ENCODE peak calls at places on chromosomes 11 and 22, in eight cellular contexts. B is CD8-positive, alpha-beta memory T cell; J is body of pancreas; N is transverse colon; S is pancreas; D is DND-41; Q is adipocyte; L is stomach. V is an unnamed sample. For H3K9me3, the result is how much of the 10 kb centered on the place peaks cover.

GRCh38 chr11:73759520-73760065 is 1.3 kb downstream of the RAB6A start:
- DNase-seq in J (no peak), L (no peak), Q (peak), N (no peak), D (no peak), B (no peak), S (no peak), V (peak)

GRCh38 chr11:115745545-115746265 is 241.5 kb upstream of the CADM1 start:
- DNase-seq in D (no peak), J (no peak), B (no peak), N (no peak), S (no peak), Q (no peak), L (no peak), V (no peak)

GRCh38 chr11:83285131-83285770 is 916 bp downstream of the CCDC90B start:
- DNase-seq in N (no peak), S (no peak), D (no peak), J (no peak), B (no peak), Q (no peak), L (no peak), V (no peak)

GRCh38 chr22:41883400-41883799 is 31.5 kb downstream of the SHISA8 start:
- DNase-seq in J (no peak), S (no peak), B (no peak), N (no peak), Q (no peak), L (no peak), D (no peak), V (no peak)

GRCh38 chr22:50136431-50137047 is 34.0 kb upstream of the PANX2 start:
- DNase-seq in N (no peak), D (no peak), S (no peak), Q (no peak), B (no peak), L (no peak), J (no peak), V (no peak)

GRCh38 chr11:130992788-130993187 is 76.5 kb upstream of the SNX19 start:
- DNase-seq in D (no peak), B (no peak), J (no peak), L (no peak), S (no peak), N (no peak), Q (no peak), V (no peak)

GRCh38 chr11:134514354-134514951 is 102.4 kb upstream of the B3GAT1 start:
- DNase-seq in N (no peak), B (no peak), S (no peak), L (peak), D (no peak), Q (no peak), J (peak), V (no peak)

GRCh38 chr11:17738350-17739207 is 4.0 kb downstream of the KCNC1 start:
- DNase-seq in D (no peak), Q (no peak), S (no peak), N (no peak), J (no peak), L (no peak), B (no peak), V (no peak)

GRCh38 chr22:30989473-30989872 is 20.4 kb downstream of the TUG1 start:
- DNase-seq in S (no peak), B (no peak), J (no peak), L (no peak), Q (no peak), N (no peak), D (no peak), V (no peak)

GRCh38 chr11:20707876-20708275 is 38.5 kb downstream of the NELL1 start:
- DNase-seq in J (no peak), L (no peak), S (no peak), N (no peak), D (no peak), Q (no peak), B (no peak), V (no peak)

GRCh38 chr11:3359092-3359824 is 19.7 kb downstream of the ZNF195 start:
- DNase-seq in D (no peak), Q (no peak), J (no peak), B (no peak), N (no peak), L (no peak), S (no peak), V (no peak)
- H3K4me3 ChIP-seq in D (no peak), Q (peak), J (no peak), B (no peak), N (no peak), L (no peak), S (no peak), V (no peak)

GRCh38 chr11:71070490-71071455 is 181.6 kb downstream of the SHANK2 start:
- DNase-seq in L (no peak), B (no peak), D (no peak), J (no peak), N (no peak), S (no peak), Q (no peak), V (no peak)
- H3K9me3 ChIP-seq in L (under half), B (under half), D (under half), J (under half), N (under half), S (under half), Q (under half), V (under half)

GRCh38 chr11:64874308-64874707 is 4.1 kb downstream of the EHD1 start:
- DNase-seq in N (peak), J (no peak), B (peak), S (no peak), D (no peak), L (no peak), Q (no peak), V (no peak)

GRCh38 chr11:64876835-64877341 is 1.5 kb downstream of the EHD1 start:
- DNase-seq in Q (peak), N (peak), L (peak), S (no peak), D (no peak), B (no peak), J (peak), V (peak)

GRCh38 chr11:64874841-64875240 is 3.6 kb downstream of the EHD1 start:
- DNase-seq in L (no peak), Q (no peak), B (no peak), J (no peak), D (no peak), N (no peak), S (no peak), V (no peak)

GRCh38 chr11:64876226-64876750 is 2.1 kb downstream of the EHD1 start:
- DNase-seq in L (no peak), N (no peak), J (no peak), Q (no peak), S (no peak), D (no peak), B (no peak), V (peak)

DNA sequence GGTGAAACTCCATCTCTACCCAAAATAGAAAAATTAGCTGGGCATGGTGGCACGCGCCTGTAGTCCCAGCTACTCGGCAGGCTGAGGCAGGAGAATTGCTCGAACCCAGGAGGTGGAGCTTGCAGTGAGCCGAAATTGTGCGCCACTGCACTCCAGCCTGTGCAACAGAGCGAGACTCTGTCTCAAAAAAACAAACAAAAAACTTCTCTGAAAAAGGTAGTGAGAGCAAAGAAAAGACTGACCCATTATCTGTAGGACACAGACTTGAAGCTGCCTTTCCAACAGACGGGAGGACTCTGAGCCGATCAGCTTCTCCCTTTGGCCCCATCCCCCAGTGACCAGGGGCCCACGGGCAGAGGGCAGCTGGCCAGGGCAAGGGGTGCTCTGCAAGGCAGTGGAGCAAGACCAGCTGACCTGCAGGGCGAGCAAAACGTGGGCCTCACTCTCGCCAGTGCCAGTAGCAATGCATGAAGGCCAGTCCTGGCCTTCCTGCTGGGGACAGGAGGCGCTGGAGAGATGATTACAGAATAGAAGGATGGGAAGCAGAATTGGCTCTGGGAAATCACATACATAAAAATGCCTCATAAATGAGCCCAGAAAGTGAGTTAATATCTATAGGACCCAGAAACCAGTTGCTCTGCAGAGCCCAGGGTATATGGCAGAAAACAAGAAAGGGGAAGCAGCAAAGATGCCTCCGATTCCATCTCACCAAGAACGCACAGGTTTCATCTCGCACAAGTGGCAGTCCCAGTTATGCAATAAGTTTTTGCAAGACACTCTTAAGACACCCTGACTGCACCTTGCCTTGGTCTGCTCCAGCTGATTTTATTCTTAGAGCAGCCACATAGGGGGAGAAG is 2.8 kb downstream of the EHD1 start:
- DNase-seq in J (no peak), N (no peak), L (no peak), S (no peak), D (no peak), B (no peak), Q (no peak), V (peak)
- H3K4me3 ChIP-seq in J (no peak), N (no peak), L (peak), S (no peak), D (no peak), B (peak), Q (peak), V (peak)

DNA sequence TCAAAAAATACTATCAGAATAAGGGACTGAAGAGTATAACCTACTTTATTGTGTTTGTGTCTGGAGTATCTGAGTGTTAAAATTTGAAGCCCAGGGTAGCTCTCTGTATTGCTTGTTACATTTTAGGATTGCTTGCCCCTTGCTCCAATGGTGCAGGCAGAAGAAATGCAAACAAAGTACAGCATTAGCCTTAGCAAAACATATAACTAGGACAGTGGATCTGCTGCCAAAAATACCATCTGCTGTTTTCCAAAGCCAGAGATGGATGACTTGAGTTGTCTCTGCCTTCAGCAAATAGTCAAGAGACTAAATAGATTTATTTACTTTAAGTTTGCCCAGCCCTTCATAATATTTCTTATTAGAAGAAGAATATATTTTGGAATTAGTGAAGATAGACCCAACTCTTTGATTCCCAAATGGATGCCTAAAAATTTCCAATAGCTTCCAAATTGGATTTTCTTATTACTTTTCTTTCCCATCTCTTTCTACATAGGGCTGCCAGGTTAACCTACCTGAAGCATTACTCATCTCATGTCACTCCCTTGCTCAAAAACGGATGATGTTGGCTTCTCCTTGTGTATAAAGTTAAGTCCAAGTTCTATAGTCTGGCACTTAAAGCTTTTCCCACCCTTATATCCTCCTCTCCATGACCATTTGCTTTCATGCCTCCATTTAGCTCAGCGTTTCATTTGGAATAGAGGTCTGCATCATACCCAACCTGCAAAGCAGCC is 66.3 kb downstream of the LDLRAD3 start:
- DNase-seq in S (no peak), D (no peak), B (no peak), J (no peak), N (no peak), L (no peak), Q (peak), V (peak)
- H3K9me3 ChIP-seq in S (under half), D (under half), B (under half), J (under half), N (under half), L (under half), Q (under half), V (under half)

GRCh38 chr11:47409440-47410403 is 1.3 kb downstream of the SLC39A13 start:
- DNase-seq in L (no peak), S (peak), N (no peak), J (no peak), B (no peak), D (no peak), Q (peak), V (peak)
- H3K4me3 ChIP-seq in L (peak), S (peak), N (no peak), J (peak), B (peak), D (peak), Q (peak), V (peak)

GRCh38 chr11:55669376-55669775 is 7.4 kb downstream of the OR4C6 start:
- DNase-seq in J (no peak), D (no peak), L (no peak), S (no peak), Q (no peak), N (no peak), B (no peak), V (no peak)
- H3K9me3 ChIP-seq in J (under half), D (under half), L (under half), S (under half), Q (under half), N (under half), B (under half), V (under half)

V was measured in GM23248.